ENCODE peak calls at places on chromosomes 7 and 10, in seven cellular contexts. One of them, this sample, is unnamed.

GRCh38 chr10:112981553-112981952 is 31.5 kb downstream of the TCF7L2 start:
- DNase-seq in Panc1: no peak
- DNase-seq in Peyer's patch: no peak
- DNase-seq in CD8-positive, alpha-beta T cell: no peak
- DNase-seq in esophagus squamous epithelium: no peak
- DNase-seq in heart left ventricle: no peak
- DNase-seq in fibroblast of lung: peak; percentile 65
- DNase-seq in this sample: no peak

GRCh38 chr10:124614003-124614659 is 130.0 kb downstream of the FAM53B start:
- DNase-seq in CD8-positive, alpha-beta T cell: no peak
- DNase-seq in Peyer's patch: no peak
- DNase-seq in Panc1: no peak
- DNase-seq in fibroblast of lung: no peak
- DNase-seq in heart left ventricle: no peak
- DNase-seq in esophagus squamous epithelium: no peak
- DNase-seq in this sample: no peak

GRCh38 chr10:59234814-59235429 is 58.5 kb downstream of the PHYHIPL start:
- DNase-seq in fibroblast of lung: peak; percentile 45
- DNase-seq in CD8-positive, alpha-beta T cell: no peak
- DNase-seq in Panc1: peak; percentile 12
- DNase-seq in esophagus squamous epithelium: no peak
- DNase-seq in heart left ventricle: peak; percentile 15
- DNase-seq in Peyer's patch: no peak
- DNase-seq in this sample: peak; percentile 30

GRCh38 chr10:43046288-43046991 is 30.4 kb upstream of the RET start:
- DNase-seq in fibroblast of lung: no peak
- DNase-seq in heart left ventricle: no peak
- DNase-seq in Panc1: no peak
- DNase-seq in Peyer's patch: peak; percentile 19
- DNase-seq in CD8-positive, alpha-beta T cell: no peak
- DNase-seq in esophagus squamous epithelium: no peak
- DNase-seq in this sample: no peak

GRCh38 chr7:91249506-91250233 is 14.6 kb upstream of the FZD1 start:
- DNase-seq in fibroblast of lung: peak; percentile 76
- DNase-seq in esophagus squamous epithelium: no peak
- DNase-seq in heart left ventricle: no peak
- DNase-seq in CD8-positive, alpha-beta T cell: no peak
- DNase-seq in Peyer's patch: no peak
- DNase-seq in Panc1: no peak
- DNase-seq in this sample: peak; percentile 89

GRCh38 chr10:87038786-87039185 is 18.7 kb downstream of the FAM25A start:
- DNase-seq in Panc1: no peak
- DNase-seq in heart left ventricle: no peak
- DNase-seq in esophagus squamous epithelium: no peak
- DNase-seq in Peyer's patch: peak; percentile 68
- DNase-seq in fibroblast of lung: no peak
- DNase-seq in CD8-positive, alpha-beta T cell: no peak
- DNase-seq in this sample: peak; percentile 51

GRCh38 chr10:117327262-117327661 is 48.0 kb downstream of the PDZD8 start:
- DNase-seq in CD8-positive, alpha-beta T cell: no peak
- DNase-seq in Peyer's patch: no peak
- DNase-seq in fibroblast of lung: no peak
- DNase-seq in Panc1: no peak
- DNase-seq in heart left ventricle: no peak
- DNase-seq in esophagus squamous epithelium: no peak
- DNase-seq in this sample: no peak

GRCh38 chr10:29878492-29878891 is 180.9 kb downstream of the JCAD start:
- DNase-seq in Peyer's patch: no peak
- DNase-seq in fibroblast of lung: no peak
- DNase-seq in Panc1: no peak
- DNase-seq in CD8-positive, alpha-beta T cell: no peak
- DNase-seq in heart left ventricle: no peak
- DNase-seq in esophagus squamous epithelium: no peak
- DNase-seq in this sample: no peak

GRCh38 chr7:28990200-28990960 is 32.2 kb upstream of the TRIL start:
- DNase-seq in Peyer's patch: no peak
- DNase-seq in heart left ventricle: peak; percentile 74
- DNase-seq in esophagus squamous epithelium: no peak
- DNase-seq in CD8-positive, alpha-beta T cell: no peak
- DNase-seq in fibroblast of lung: peak; percentile 64
- DNase-seq in Panc1: no peak
- DNase-seq in this sample: no peak

GRCh38 chr10:31261502-31262311 is 57.3 kb upstream of the ZEB1 start:
- DNase-seq in CD8-positive, alpha-beta T cell: no peak
- DNase-seq in esophagus squamous epithelium: no peak
- DNase-seq in Peyer's patch: no peak
- DNase-seq in heart left ventricle: no peak
- DNase-seq in fibroblast of lung: peak; percentile 87
- DNase-seq in Panc1: no peak
- DNase-seq in this sample: no peak

GRCh38 chr10:103768345-103768744 is 87.0 kb downstream of the SH3PXD2A start:
- DNase-seq in Panc1: no peak
- DNase-seq in CD8-positive, alpha-beta T cell: no peak
- DNase-seq in Peyer's patch: no peak
- DNase-seq in fibroblast of lung: no peak
- DNase-seq in esophagus squamous epithelium: no peak
- DNase-seq in heart left ventricle: no peak
- DNase-seq in this sample: no peak
- H3K4me1 ChIP-seq in Panc1: peaks cover 23% of the 10 kb centered on the region
- H3K4me1 ChIP-seq in CD8-positive, alpha-beta T cell: peaks cover 58% of the 10 kb centered on the region
- H3K4me1 ChIP-seq in Peyer's patch: no peaks in the 10 kb centered on the region
- H3K4me1 ChIP-seq in fibroblast of lung: peaks cover 33% of the 10 kb centered on the region
- H3K4me1 ChIP-seq in esophagus squamous epithelium: peaks cover 34% of the 10 kb centered on the region
- H3K4me1 ChIP-seq in heart left ventricle: peaks cover 72% of the 10 kb centered on the region
- H3K4me1 ChIP-seq in this sample: peaks cover 59% of the 10 kb centered on the region

GRCh38 chr7:50696810-50697582 is 85.7 kb downstream of the GRB10 start:
- DNase-seq in esophagus squamous epithelium: no peak
- DNase-seq in heart left ventricle: no peak
- DNase-seq in Panc1: no peak
- DNase-seq in Peyer's patch: no peak
- DNase-seq in CD8-positive, alpha-beta T cell: no peak
- DNase-seq in fibroblast of lung: no peak
- DNase-seq in this sample: no peak
- TF ChIP-seq CTCF in esophagus squamous epithelium: peak; percentile 64
- TF ChIP-seq CTCF in heart left ventricle: peak; percentile 38
- TF ChIP-seq CTCF in Panc1: peak; percentile 71
- TF ChIP-seq CTCF in Peyer's patch: peak; percentile 60
- TF ChIP-seq CTCF in CD8-positive, alpha-beta T cell: peak; percentile 47
- TF ChIP-seq CTCF in fibroblast of lung: peak; percentile 51
- TF ChIP-seq CTCF in this sample: peak; percentile 64

GRCh38 chr7:22564511-22565045 is 64.6 kb upstream of the STEAP1B start:
- DNase-seq in heart left ventricle: peak; percentile 70
- DNase-seq in CD8-positive, alpha-beta T cell: no peak
- DNase-seq in esophagus squamous epithelium: no peak
- DNase-seq in fibroblast of lung: peak; percentile 97
- DNase-seq in Peyer's patch: no peak
- DNase-seq in Panc1: peak; percentile 64
- DNase-seq in this sample: peak; percentile 89
- H3K27ac ChIP-seq in heart left ventricle: peak overlapping the region; percentile 80
- H3K27ac ChIP-seq in CD8-positive, alpha-beta T cell: no peak overlapping the region
- H3K27ac ChIP-seq in esophagus squamous epithelium: no peak overlapping the region
- H3K27ac ChIP-seq in fibroblast of lung: peak overlapping the region; percentile 61
- H3K27ac ChIP-seq in Peyer's patch: peak overlapping the region; percentile 3
- H3K27ac ChIP-seq in Panc1: peak overlapping the region; percentile 85
- H3K27ac ChIP-seq in this sample: peak overlapping the region; percentile 91

DNA sequence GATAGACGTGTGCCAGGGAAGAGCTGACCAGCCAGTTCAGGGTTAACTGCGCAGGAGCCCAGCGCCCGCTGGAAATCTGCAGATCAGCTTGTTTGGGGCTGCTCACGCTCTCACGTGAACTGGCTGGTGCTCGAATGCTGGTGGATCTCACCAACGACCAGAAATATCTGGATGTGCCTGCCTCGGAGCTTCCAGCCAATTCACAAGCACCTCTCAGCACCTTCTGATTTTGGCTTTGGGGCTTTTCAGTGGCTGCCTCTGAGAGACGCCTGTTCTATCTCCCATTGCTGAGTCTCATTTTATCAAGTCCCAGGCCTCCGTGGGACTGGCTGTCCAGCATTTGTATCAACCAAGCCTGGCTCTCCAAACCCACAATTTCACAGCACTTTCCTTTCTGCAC is 131.9 kb upstream of the BTBD16 start:
- DNase-seq in fibroblast of lung: no peak
- DNase-seq in heart left ventricle: peak; percentile 70
- DNase-seq in CD8-positive, alpha-beta T cell: no peak
- DNase-seq in esophagus squamous epithelium: no peak
- DNase-seq in Peyer's patch: no peak
- DNase-seq in Panc1: no peak
- DNase-seq in this sample: no peak
- H3K4me1 ChIP-seq in fibroblast of lung: peaks cover 33% of the 10 kb centered on the region
- H3K4me1 ChIP-seq in heart left ventricle: peaks cover 49% of the 10 kb centered on the region
- H3K4me1 ChIP-seq in CD8-positive, alpha-beta T cell: no peaks in the 10 kb centered on the region
- H3K4me1 ChIP-seq in esophagus squamous epithelium: peaks cover 19% of the 10 kb centered on the region
- H3K4me1 ChIP-seq in Peyer's patch: no peaks in the 10 kb centered on the region
- H3K4me1 ChIP-seq in Panc1: peaks cover 80% of the 10 kb centered on the region
- H3K4me1 ChIP-seq in this sample: peaks cover 19% of the 10 kb centered on the region

DNA sequence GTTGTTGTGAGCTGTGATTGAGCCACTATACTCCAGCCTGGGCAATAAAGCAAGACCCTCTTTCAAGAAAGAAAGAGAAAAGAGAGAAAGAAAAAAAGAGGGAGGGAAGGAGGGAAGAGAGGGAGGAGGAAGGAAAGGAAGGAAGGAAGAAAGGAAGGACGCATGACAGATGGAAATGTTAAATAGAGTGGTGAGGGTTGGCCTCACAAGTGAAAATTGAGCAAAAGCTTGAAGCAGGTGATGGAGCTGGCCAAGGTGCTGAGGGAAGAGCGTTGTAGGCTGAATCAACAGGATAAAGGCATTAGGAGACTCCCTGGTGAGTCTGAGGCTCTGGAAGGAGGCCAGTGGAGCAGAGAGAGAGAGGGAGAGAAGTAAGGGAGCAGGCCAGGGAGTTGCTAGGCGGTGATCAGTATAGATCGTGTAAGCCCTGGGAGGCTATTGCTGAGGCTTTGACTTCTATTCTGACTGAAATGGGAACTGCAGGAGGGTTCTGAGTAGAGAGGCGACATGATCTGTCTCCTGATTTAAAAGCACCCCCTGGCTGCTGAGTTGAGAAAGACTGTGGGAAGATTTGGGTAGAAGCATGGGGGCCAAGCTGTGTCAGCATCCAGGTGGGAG is 26.5 kb upstream of the TMEM248 start:
- DNase-seq in CD8-positive, alpha-beta T cell: no peak
- DNase-seq in Panc1: no peak
- DNase-seq in esophagus squamous epithelium: no peak
- DNase-seq in fibroblast of lung: peak; percentile 38
- DNase-seq in Peyer's patch: no peak
- DNase-seq in heart left ventricle: no peak
- DNase-seq in this sample: peak; percentile 14
- TF ChIP-seq CTCF in CD8-positive, alpha-beta T cell: no peak
- TF ChIP-seq CTCF in Panc1: peak; percentile 28
- TF ChIP-seq CTCF in esophagus squamous epithelium: peak; percentile 22
- TF ChIP-seq CTCF in fibroblast of lung: no peak
- TF ChIP-seq CTCF in Peyer's patch: no peak
- TF ChIP-seq CTCF in heart left ventricle: no peak
- TF ChIP-seq CTCF in this sample: peak; percentile 21

GRCh38 chr10:24207781-24208611 is 942 bp upstream of the KIAA1217 start:
- DNase-seq in Panc1: no peak
- DNase-seq in CD8-positive, alpha-beta T cell: no peak
- DNase-seq in heart left ventricle: peak; percentile 62
- DNase-seq in Peyer's patch: no peak
- DNase-seq in fibroblast of lung: peak; percentile 36
- DNase-seq in esophagus squamous epithelium: no peak
- DNase-seq in this sample: no peak
- H3K27ac ChIP-seq in Panc1: peak overlapping the region; percentile 34
- H3K27ac ChIP-seq in CD8-positive, alpha-beta T cell: no peak overlapping the region
- H3K27ac ChIP-seq in heart left ventricle: peak overlapping the region; percentile 88
- H3K27ac ChIP-seq in Peyer's patch: peak overlapping the region; percentile 79
- H3K27ac ChIP-seq in fibroblast of lung: no peak overlapping the region
- H3K27ac ChIP-seq in esophagus squamous epithelium: peak overlapping the region; percentile 86
- H3K27ac ChIP-seq in this sample: peak overlapping the region; percentile 43

DNA sequence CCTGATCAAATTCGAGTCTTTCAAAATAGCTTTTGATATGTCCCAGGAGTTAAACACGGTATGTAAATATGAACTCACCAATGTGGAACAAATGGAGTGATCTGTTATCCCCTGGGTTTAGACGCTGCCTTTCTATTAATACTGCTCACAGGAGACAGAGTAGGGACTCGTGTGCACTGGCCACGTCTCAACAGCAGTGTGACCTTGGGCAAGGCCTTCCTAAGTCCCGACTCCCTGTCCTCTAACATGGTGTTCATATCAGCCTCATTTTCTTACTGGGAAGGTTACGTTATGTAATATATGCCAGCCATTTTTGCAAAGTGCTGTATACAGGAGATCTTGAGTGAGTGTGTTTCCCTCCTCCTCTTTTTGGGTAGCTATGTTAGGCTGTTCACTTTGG is 1.8 kb downstream of the WDR37 start:
- DNase-seq in Panc1: no peak
- DNase-seq in esophagus squamous epithelium: no peak
- DNase-seq in Peyer's patch: no peak
- DNase-seq in CD8-positive, alpha-beta T cell: no peak
- DNase-seq in fibroblast of lung: no peak
- DNase-seq in heart left ventricle: no peak
- DNase-seq in this sample: no peak
- H3K4me1 ChIP-seq in Panc1: peaks cover 16% of the 10 kb centered on the region
- H3K4me1 ChIP-seq in esophagus squamous epithelium: peaks cover 12% of the 10 kb centered on the region
- H3K4me1 ChIP-seq in Peyer's patch: no peaks in the 10 kb centered on the region
- H3K4me1 ChIP-seq in CD8-positive, alpha-beta T cell: peaks cover 72% of the 10 kb centered on the region
- H3K4me1 ChIP-seq in fibroblast of lung: peaks cover 4% of the 10 kb centered on the region
- H3K4me1 ChIP-seq in heart left ventricle: peaks cover 80% of the 10 kb centered on the region
- H3K4me1 ChIP-seq in this sample: peaks cover 36% of the 10 kb centered on the region

GRCh38 chr10:71621783-71622526 is 97.6 kb downstream of the C10orf105 start:
- DNase-seq in Panc1: no peak
- DNase-seq in heart left ventricle: no peak
- DNase-seq in fibroblast of lung: peak; percentile 73
- DNase-seq in CD8-positive, alpha-beta T cell: no peak
- DNase-seq in esophagus squamous epithelium: no peak
- DNase-seq in Peyer's patch: no peak
- DNase-seq in this sample: no peak

GRCh38 chr10:71623986-71624291 is 95.6 kb downstream of the C10orf105 start:
- DNase-seq in esophagus squamous epithelium: no peak
- DNase-seq in Panc1: no peak
- DNase-seq in Peyer's patch: no peak
- DNase-seq in fibroblast of lung: no peak
- DNase-seq in heart left ventricle: no peak
- DNase-seq in CD8-positive, alpha-beta T cell: no peak
- DNase-seq in this sample: no peak

GRCh38 chr10:71622656-71623055 is 96.9 kb downstream of the C10orf105 start:
- DNase-seq in esophagus squamous epithelium: no peak
- DNase-seq in Peyer's patch: no peak
- DNase-seq in Panc1: no peak
- DNase-seq in heart left ventricle: no peak
- DNase-seq in fibroblast of lung: no peak
- DNase-seq in CD8-positive, alpha-beta T cell: no peak
- DNase-seq in this sample: no peak

GRCh38 chr10:71621263-71621751 is 98.3 kb downstream of the C10orf105 start:
- DNase-seq in esophagus squamous epithelium: no peak
- DNase-seq in heart left ventricle: no peak
- DNase-seq in fibroblast of lung: no peak
- DNase-seq in CD8-positive, alpha-beta T cell: no peak
- DNase-seq in Peyer's patch: no peak
- DNase-seq in Panc1: no peak
- DNase-seq in this sample: no peak

GRCh38 chr10:71623098-71623985 is 96.2 kb downstream of the C10orf105 start:
- DNase-seq in Peyer's patch: no peak
- DNase-seq in esophagus squamous epithelium: no peak
- DNase-seq in Panc1: no peak
- DNase-seq in fibroblast of lung: peak; percentile 35
- DNase-seq in heart left ventricle: no peak
- DNase-seq in CD8-positive, alpha-beta T cell: no peak
- DNase-seq in this sample: no peak
- TF ChIP-seq CTCF in Peyer's patch: peak; percentile 35
- TF ChIP-seq CTCF in esophagus squamous epithelium: peak; percentile 6
- TF ChIP-seq CTCF in Panc1: no peak
- TF ChIP-seq CTCF in fibroblast of lung: peak; percentile 39
- TF ChIP-seq CTCF in heart left ventricle: peak; percentile 26
- TF ChIP-seq CTCF in CD8-positive, alpha-beta T cell: no peak
- TF ChIP-seq CTCF in this sample: no peak